ENCODE peak calls at places on chromosomes 7 and 10, in four cellular contexts. Y is tibial nerve, V is transverse colon, E is PC-9. U is an unnamed sample.

GRCh38 chr7:1635401-1635800 is 34.7 kb upstream of the ELFN1 start:
- DNase-seq in Y (no peak), E (no peak), V (no peak), U (no peak)

GRCh38 chr10:7794627-7795026 is 6.7 kb downstream of the ATP5F1C start:
- DNase-seq in E (no peak), V (no peak), Y (no peak), U (no peak)

GRCh38 chr7:120274899-120275298 is 1.9 kb downstream of the KCND2 start:
- DNase-seq in Y (no peak), E (no peak), V (no peak), U (no peak)

GRCh38 chr7:72754312-72754711 is 73.7 kb downstream of the TYW1B start:
- DNase-seq in E (no peak), Y (no peak), V (no peak), U (no peak)

GRCh38 chr10:68756766-68757165 is 35.7 kb downstream of the CCAR1 start:
- DNase-seq in V (no peak), E (no peak), Y (no peak), U (no peak)

GRCh38 chr7:45482451-45482850 is 91.7 kb upstream of the ADCY1 start:
- DNase-seq in Y (no peak), V (no peak), E (no peak), U (no peak)

GRCh38 chr7:154676422-154677073 is 326.4 kb downstream of the PAXIP1 start:
- DNase-seq in V (peak), E (no peak), Y (no peak), U (no peak)

GRCh38 chr7:128092221-128092620 is 61.0 kb upstream of the LRRC4 start:
- DNase-seq in V (no peak), Y (no peak), E (no peak), U (no peak)

GRCh38 chr10:96719850-96720421 is 378 bp downstream of the PIK3AP1 start:
- DNase-seq in E (no peak), Y (peak), V (peak), U (peak)

GRCh38 chr7:122143751-122144711 is at the start of gene AASS:
- DNase-seq in Y (peak), V (peak), E (peak), U (peak)

GRCh38 chr10:32160866-32161265 is 104.6 kb upstream of the KIF5B start:
- DNase-seq in Y (no peak), E (no peak), V (no peak), U (no peak)

GRCh38 chr10:110083884-110084283 is 76.1 kb downstream of the ADD3 start:
- DNase-seq in Y (no peak), V (no peak), E (no peak), U (no peak)

GRCh38 chr7:143388491-143389101 is 7.5 kb downstream of the ZYX start:
- DNase-seq in E (no peak), Y (no peak), V (no peak), U (no peak)

GRCh38 chr10:127886371-127887051 is 6.2 kb downstream of the CLRN3 start:
- DNase-seq in E (no peak), Y (no peak), V (peak), U (no peak)

GRCh38 chr7:33185786-33186185 is 56.4 kb downstream of the BBS9 start:
- DNase-seq in V (no peak), E (peak), Y (no peak), U (no peak)

GRCh38 chr10:128016423-128017060 is 109.6 kb downstream of the PTPRE start:
- DNase-seq in Y (no peak), V (no peak), E (no peak), U (no peak)

GRCh38 chr7:40717242-40717641 is 582.4 kb downstream of the SUGCT start:
- DNase-seq in V (peak), E (peak), Y (peak), U (peak)

GRCh38 chr10:80600251-80600650 is 62.5 kb downstream of the SH2D4B start:
- DNase-seq in E (no peak), V (no peak), Y (no peak), U (no peak)

GRCh38 chr10:17453377-17454091 is 861 bp downstream of the ST8SIA6 start:
- DNase-seq in Y (peak), V (peak), E (no peak), U (peak)

GRCh38 chr7:71633571-71634008 is 501.6 kb downstream of the GALNT17 start:
- DNase-seq in E (no peak), Y (no peak), V (no peak), U (no peak)

GRCh38 chr7:43034535-43035002 is 77.9 kb upstream of the HECW1 start:
- DNase-seq in V (no peak), E (no peak), Y (no peak), U (no peak)

GRCh38 chr7:65892832-65893231 is 20.0 kb downstream of the VKORC1L1 start:
- DNase-seq in V (no peak), Y (no peak), E (no peak), U (no peak)

GRCh38 chr7:120055300-120055699 is 217.7 kb upstream of the KCND2 start:
- DNase-seq in V (no peak), E (peak), Y (no peak), U (no peak)

GRCh38 chr7:45240926-45241325 is 83.3 kb downstream of the RAMP3 start:
- DNase-seq in V (no peak), Y (no peak), E (no peak), U (no peak)

GRCh38 chr7:47326220-47326619 is 255.7 kb downstream of the TNS3 start:
- DNase-seq in E (no peak), V (no peak), Y (no peak), U (no peak)
- TF ChIP-seq CTCF in E (no peak), V (no peak), Y (peak), U (no peak)

DNA sequence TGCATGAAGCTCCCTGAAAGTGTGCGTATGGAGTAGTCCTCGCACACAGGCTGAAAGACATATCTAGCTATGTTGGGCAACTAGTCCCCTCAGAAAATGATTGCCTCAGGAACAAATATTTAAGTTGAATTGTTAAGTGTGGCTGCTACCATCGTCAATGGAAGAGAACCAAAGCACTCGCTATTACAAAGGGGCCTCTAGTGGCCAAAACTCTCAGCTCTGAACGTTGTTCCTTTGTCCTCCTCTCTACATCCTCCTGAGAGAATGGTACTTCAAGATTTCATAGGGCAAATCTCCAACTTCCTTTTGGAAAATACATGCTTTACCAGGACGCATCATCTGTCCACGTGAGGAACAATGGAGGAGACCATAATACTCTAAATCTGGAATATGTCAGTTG is 209.9 kb downstream of the NRG3 start:
- DNase-seq in Y (no peak), E (no peak), V (no peak), U (no peak)
- TF ChIP-seq CTCF in Y (no peak), E (no peak), V (no peak), U (no peak)

DNA sequence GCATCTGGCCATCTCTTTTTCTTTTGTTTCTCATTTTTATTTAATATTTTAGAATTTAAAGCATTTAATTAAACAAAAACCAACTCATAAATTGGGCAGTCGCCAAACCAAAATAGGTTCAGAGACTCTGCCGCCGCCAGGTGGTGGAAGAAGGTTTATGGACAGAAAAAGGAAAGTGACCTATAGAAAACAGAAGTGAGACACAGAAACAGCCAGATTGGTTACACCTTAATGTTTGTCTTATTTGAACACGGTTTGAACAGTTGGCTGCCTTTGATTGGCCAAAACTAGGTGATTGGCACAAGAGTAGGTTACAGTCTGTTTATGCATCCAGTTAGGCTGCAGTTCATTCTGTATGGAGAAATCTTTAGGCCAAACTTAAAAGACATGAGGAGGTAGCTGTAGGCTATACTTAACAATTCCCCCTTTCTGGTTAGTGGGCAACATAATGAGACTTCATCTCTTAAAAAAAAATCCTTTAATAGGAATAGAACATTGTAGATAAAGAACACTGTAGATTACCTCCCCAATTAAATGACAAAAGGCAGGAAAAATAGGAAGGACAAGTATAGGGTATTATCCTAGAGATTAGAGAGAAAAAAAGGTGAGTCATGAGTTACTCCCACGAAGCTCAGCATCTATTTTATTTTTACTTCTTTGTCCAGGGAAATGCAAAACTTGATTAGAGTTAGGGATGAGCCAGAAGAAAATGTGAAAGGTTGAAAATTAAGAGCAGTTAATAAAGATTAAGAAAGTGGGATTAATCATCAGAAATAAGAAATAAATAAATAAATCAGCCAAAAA is 23.9 kb upstream of the CYCS start:
- DNase-seq in Y (no peak), V (no peak), E (no peak), U (no peak)
- TF ChIP-seq CTCF in Y (no peak), V (no peak), E (peak), U (no peak)

DNA sequence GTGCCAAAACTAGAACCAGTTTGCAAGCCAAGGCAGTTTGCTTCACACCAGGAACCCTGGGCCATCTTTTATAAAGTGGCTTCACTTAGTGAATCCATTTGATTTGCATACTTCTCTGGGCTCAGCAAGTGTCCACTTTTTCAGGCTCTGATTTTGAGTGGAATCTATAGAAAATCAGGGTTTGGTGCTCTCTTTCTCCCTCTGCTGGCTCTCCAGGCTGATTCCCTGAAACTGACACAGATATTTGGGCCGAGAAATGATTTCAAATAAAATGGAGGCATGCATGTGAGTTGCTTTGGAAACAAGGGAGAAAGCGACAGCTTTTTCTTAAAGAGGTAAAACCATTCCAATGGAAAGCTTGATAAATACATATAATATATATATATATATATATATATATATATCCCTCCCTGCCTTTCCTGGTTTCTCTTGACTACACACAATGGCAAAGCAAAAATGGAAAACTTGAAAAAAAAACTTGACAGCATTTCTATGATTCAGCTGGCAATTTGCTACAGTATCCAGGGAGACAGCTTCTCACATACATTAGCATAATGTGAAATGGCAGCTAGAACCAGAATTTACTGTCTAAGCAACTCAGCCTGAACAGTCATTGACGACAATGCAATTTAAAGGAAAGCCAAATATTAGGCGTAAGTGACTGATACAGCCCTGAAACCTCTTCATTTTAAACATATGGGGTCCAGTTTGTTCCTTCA is 188.4 kb downstream of the TMEM178B start:
- DNase-seq in E (no peak), V (no peak), Y (no peak), U (no peak)
- TF ChIP-seq CTCF in E (peak), V (no peak), Y (no peak), U (no peak)

U was measured in mesothelial cell of epicardium.